ENCODE peak calls at places on chromosomes 6 and 20, in five cellular contexts. A is H9, V is NT2/D1, Z is body of pancreas, R is stomach. X is an unnamed sample.

GRCh38 chr6:158737710-158738615 is 81.2 kb downstream of the EZR start:
- DNase-seq in R (no peak), A (no peak), Z (no peak), V (no peak), X (no peak)

GRCh38 chr6:129617986-129618385 is 92.0 kb downstream of the ARHGAP18 start:
- DNase-seq in V (no peak), A (no peak), Z (no peak), R (no peak), X (no peak)

GRCh38 chr6:119672725-119673124 is 323.2 kb upstream of the MAN1A1 start:
- DNase-seq in V (peak; percentile 44), R (no peak), A (peak; percentile 25), Z (no peak), X (no peak)

GRCh38 chr6:53734473-53735299 is 60.1 kb upstream of the LRRC1 start:
- DNase-seq in Z (peak; percentile 28), V (peak; percentile 42), A (peak; percentile 74), R (peak; percentile 60), X (no peak)

GRCh38 chr6:26536571-26537159 is 1.5 kb upstream of the HMGN4 start:
- DNase-seq in R (no peak), Z (peak; percentile 13), A (peak; percentile 43), V (no peak), X (no peak)

GRCh38 chr6:31058128-31058894 is 48.0 kb downstream of the MUC22 start:
- DNase-seq in Z (no peak), R (no peak), A (no peak), V (no peak), X (no peak)

GRCh38 chr6:67956352-67956751 is 678.7 kb upstream of the ADGRB3 start:
- DNase-seq in R (no peak), A (no peak), Z (no peak), V (no peak), X (no peak)

GRCh38 chr6:125102901-125103300 is 50.7 kb upstream of the TPD52L1 start:
- DNase-seq in V (no peak), R (no peak), A (no peak), Z (no peak), X (no peak)

GRCh38 chr20:57717797-57718196 is 8.0 kb upstream of the PMEPA1 start:
- DNase-seq in A (no peak), Z (no peak), V (no peak), R (no peak), X (no peak)

GRCh38 chr6:92339891-92340290 is 1079.5 kb downstream of the EPHA7 start:
- DNase-seq in Z (no peak), V (no peak), R (no peak), A (no peak), X (no peak)

GRCh38 chr6:112013051-112013450 is 40.9 kb upstream of the CCN6 start:
- DNase-seq in A (no peak), R (no peak), Z (no peak), V (no peak), X (no peak)

GRCh38 chr20:42093542-42094440 is 475.6 kb upstream of the CHD6 start:
- DNase-seq in A (no peak), Z (peak; percentile 29), R (no peak), V (no peak), X (no peak)

GRCh38 chr6:166036321-166037105 is 131.1 kb downstream of the TBXT start:
- DNase-seq in Z (no peak), R (no peak), A (no peak), V (no peak), X (no peak)

GRCh38 chr20:2836035-2836434 is 4.4 kb downstream of the PCED1A start:
- DNase-seq in V (no peak), R (no peak), Z (no peak), A (no peak), X (no peak)

GRCh38 chr6:21595265-21595950 is 1.9 kb downstream of the SOX4 start:
- DNase-seq in Z (peak; percentile 65), A (no peak), R (peak; percentile 56), V (no peak), X (peak; percentile 13)

GRCh38 chr6:157904999-157905398 is 76.7 kb upstream of the SYNJ2 start:
- DNase-seq in V (no peak), Z (no peak), A (no peak), R (no peak), X (no peak)

GRCh38 chr6:149990109-149990671 is 26.4 kb downstream of the ULBP1 start:
- DNase-seq in V (no peak), Z (no peak), R (no peak), A (no peak), X (no peak)

GRCh38 chr6:44043036-44043478 is 84.2 kb downstream of the MRPL14 start:
- DNase-seq in R (no peak), A (no peak), V (no peak), Z (no peak), X (no peak)

GRCh38 chr6:100099189-100100074 is 105.4 kb upstream of the MCHR2 start:
- DNase-seq in A (no peak), V (no peak), R (no peak), Z (no peak), X (no peak)

GRCh38 chr20:39871013-39871412 is 818.0 kb downstream of the MAFB start:
- DNase-seq in V (no peak), R (no peak), Z (no peak), A (no peak), X (no peak)

GRCh38 chr6:39496951-39497350 is 174.4 kb upstream of the KCNK16 start:
- DNase-seq in Z (peak; percentile 13), A (no peak), V (no peak), R (peak; percentile 26), X (no peak)

GRCh38 chr6:81722503-81723223 is 29.8 kb downstream of the TENT5A start:
- DNase-seq in V (no peak), R (no peak), Z (no peak), A (no peak), X (no peak)

GRCh38 chr6:167811689-167812487 is 14.8 kb upstream of the AFDN start:
- DNase-seq in A (no peak), V (no peak), Z (no peak), R (no peak), X (no peak)

GRCh38 chr6:8137529-8137939 is 35.2 kb upstream of the EEF1E1 start:
- DNase-seq in A (no peak), Z (no peak), R (no peak), V (no peak), X (no peak)

GRCh38 chr20:11387189-11387754 is 530.4 kb upstream of the BTBD3 start:
- DNase-seq in R (no peak), A (no peak), Z (no peak), V (no peak), X (no peak)

GRCh38 chr20:17938889-17939619 is 29.5 kb downstream of the SNX5 start:
- DNase-seq in V (peak; percentile 57), A (peak; percentile 86), Z (peak; percentile 79), R (peak; percentile 77), X (peak; percentile 32)

GRCh38 chr20:36575066-36575743 is 1.8 kb downstream of the TGIF2 start:
- DNase-seq in Z (peak; percentile 74), A (peak; percentile 58), R (peak; percentile 67), V (no peak), X (no peak)

GRCh38 chr6:165042912-165043311 is 266.5 kb downstream of the C6orf118 start:
- DNase-seq in Z (no peak), A (peak; percentile 59), V (no peak), R (no peak), X (no peak)

GRCh38 chr6:3575166-3575565 is 118.3 kb upstream of the SLC22A23 start:
- DNase-seq in R (no peak), Z (no peak), A (no peak), V (no peak), X (no peak)

GRCh38 chr20:49118307-49118706 is 69.8 kb downstream of the STAU1 start:
- DNase-seq in V (no peak), A (no peak), R (no peak), Z (no peak), X (no peak)

DNA sequence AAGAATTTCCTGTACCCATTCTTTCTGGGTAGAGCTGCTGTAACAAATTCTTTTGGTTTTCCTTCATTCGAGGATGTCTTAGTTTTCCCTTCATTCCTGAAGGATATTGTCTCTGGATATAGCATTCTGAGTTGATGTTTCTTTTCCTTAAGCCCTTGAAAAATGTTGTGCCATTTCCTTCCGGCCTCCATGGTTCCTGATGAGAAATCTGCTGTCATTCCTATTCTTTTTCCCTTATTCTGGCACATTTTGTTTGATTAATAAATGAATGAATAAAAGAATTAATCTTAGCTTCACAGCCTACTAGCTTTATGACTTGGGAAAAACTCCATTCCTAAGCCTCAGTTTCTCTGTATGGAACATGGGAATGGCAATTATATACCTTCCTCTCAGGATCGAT is 173.1 kb downstream of the EYA2 start:
- DNase-seq in V (no peak), Z (no peak), R (no peak), A (no peak), X (no peak)
- H3K9me3 ChIP-seq in V (peaks cover 23% of the 10 kb centered on the region), Z (no peaks in the 10 kb centered on the region), R (peaks cover 30% of the 10 kb centered on the region), A (peaks cover 12% of the 10 kb centered on the region), X (peaks cover 5% of the 10 kb centered on the region)

GRCh38 chr6:136012948-136013347 is 161.4 kb downstream of the PDE7B start:
- DNase-seq in V (no peak), Z (no peak), A (no peak), R (no peak), X (no peak)

GRCh38 chr6:136015531-136015930 is 164.0 kb downstream of the PDE7B start:
- DNase-seq in R (no peak), A (no peak), Z (no peak), V (no peak), X (no peak)

GRCh38 chr6:136012198-136012884 is 160.8 kb downstream of the PDE7B start:
- DNase-seq in R (no peak), A (no peak), V (no peak), Z (no peak), X (no peak)

GRCh38 chr6:136016228-136017225 is 165.0 kb downstream of the PDE7B start:
- DNase-seq in A (peak; percentile 31), R (peak; percentile 38), Z (no peak), V (no peak), X (no peak)

GRCh38 chr6:136014454-136015421 is 163.2 kb downstream of the PDE7B start:
- DNase-seq in R (no peak), Z (no peak), V (no peak), A (no peak), X (no peak)
- H3K9me3 ChIP-seq in R (no peaks in the 10 kb centered on the region), Z (no peaks in the 10 kb centered on the region), V (no peaks in the 10 kb centered on the region), A (no peaks in the 10 kb centered on the region), X (no peaks in the 10 kb centered on the region)

GRCh38 chr6:113936093-113936934 is 34.6 kb downstream of the HDAC2 start:
- DNase-seq in R (no peak), V (peak; percentile 32), Z (no peak), A (no peak), X (no peak)

GRCh38 chr6:113930183-113930582 is 40.8 kb downstream of the HDAC2 start:
- DNase-seq in Z (no peak), A (no peak), V (no peak), R (no peak), X (no peak)

GRCh38 chr6:113939825-113940224 is 31.1 kb downstream of the HDAC2 start:
- DNase-seq in Z (no peak), V (no peak), A (no peak), R (no peak), X (no peak)

DNA sequence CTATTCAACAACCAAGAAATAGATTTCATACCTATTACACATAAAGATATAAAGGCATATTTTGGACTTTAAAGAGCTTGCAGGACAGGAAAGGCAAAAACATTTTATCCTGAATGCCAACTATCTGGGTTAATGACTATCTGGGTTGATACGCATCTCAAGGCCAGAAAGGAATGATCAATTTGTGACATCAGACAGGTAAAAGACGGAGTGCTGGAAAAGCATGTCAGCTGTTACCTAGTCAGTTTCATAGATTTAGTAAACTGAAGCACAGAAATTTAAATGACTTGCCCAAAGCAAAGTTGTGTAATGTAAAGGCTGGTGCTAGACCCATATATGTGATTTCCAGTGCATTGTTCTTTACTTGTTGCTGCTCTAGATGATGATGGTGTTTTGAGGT is 36.8 kb downstream of the HDAC2 start:
- DNase-seq in V (no peak), Z (no peak), A (no peak), R (no peak), X (no peak)
- H3K9me3 ChIP-seq in V (peaks cover 8% of the 10 kb centered on the region), Z (no peaks in the 10 kb centered on the region), A (no peaks in the 10 kb centered on the region), R (peaks cover 14% of the 10 kb centered on the region), X (no peaks in the 10 kb centered on the region)

GRCh38 chr6:6603317-6603716 is 14.8 kb downstream of the LY86 start:
- DNase-seq in V (no peak), A (no peak), Z (no peak), R (no peak), X (no peak)
- H3K9me3 ChIP-seq in V (peaks cover 9% of the 10 kb centered on the region), A (no peaks in the 10 kb centered on the region), Z (no peaks in the 10 kb centered on the region), R (peaks cover 16% of the 10 kb centered on the region), X (no peaks in the 10 kb centered on the region)

X was measured in T-helper 17 cell.